ENCODE peak calls at places on chromosomes 2 and 18, in ten cellular contexts. V is dorsolateral prefrontal cortex; A is tibial artery; Z is fibroblast of mammary gland; J is heart right ventricle; X is pancreas; Y is CD8-positive, alpha-beta T cell; B is foreskin fibroblast; I is fibroblast of lung; T is psoas muscle. S is an unnamed sample.
A peak's percentile ranks its signal among the peaks of the same experiment; 100 is the strongest.

GRCh38 chr2:215790548-215791421 is 222.6 kb downstream of the MREG start:
- DNase-seq in I (no peak), A (no peak), J (no peak), V (no peak), X (no peak), B (no peak), Y (no peak), Z (no peak), T (no peak), S (no peak)

GRCh38 chr18:9117980-9118841 is 15.7 kb downstream of the NDUFV2 start:
- DNase-seq in Y (no peak), J (no peak), B (no peak), V (no peak), I (peak; percentile 38), A (no peak), Z (no peak), X (no peak), T (no peak), S (no peak)

GRCh38 chr18:51168031-51168742 is 29.3 kb downstream of the MEX3C start:
- DNase-seq in Z (no peak), V (no peak), I (no peak), J (no peak), X (no peak), T (no peak), B (no peak), A (no peak), Y (no peak), S (no peak)

GRCh38 chr2:145075454-145076062 is 555.6 kb upstream of the ZEB2 start:
- DNase-seq in B (no peak), J (no peak), V (no peak), I (no peak), X (no peak), Z (no peak), A (no peak), T (no peak), Y (no peak), S (no peak)

GRCh38 chr2:239832101-239832994 is 192.8 kb downstream of the NDUFA10 start:
- DNase-seq in A (peak; percentile 44), T (peak; percentile 24), J (no peak), Z (no peak), B (no peak), X (no peak), Y (no peak), V (peak; percentile 18), I (no peak), S (no peak)

GRCh38 chr2:111706481-111707001 is 177.5 kb downstream of the ANAPC1 start:
- DNase-seq in J (no peak), V (no peak), B (no peak), I (no peak), X (no peak), Z (no peak), T (no peak), Y (no peak), A (no peak), S (no peak)

GRCh38 chr2:9232886-9233285 is 26.3 kb downstream of the ASAP2 start:
- DNase-seq in V (no peak), A (no peak), J (no peak), T (no peak), I (no peak), B (no peak), X (no peak), Y (no peak), Z (no peak), S (peak; percentile 71)

GRCh38 chr2:165016772-165017411 is 61.6 kb upstream of the SLC38A11 start:
- DNase-seq in B (peak; percentile 52), A (no peak), J (no peak), V (peak; percentile 50), T (no peak), Y (no peak), X (no peak), I (peak; percentile 45), Z (peak; percentile 59), S (peak; percentile 57)

GRCh38 chr2:85185431-85185940 is 52.3 kb downstream of the TCF7L1 start:
- DNase-seq in I (no peak), A (no peak), Y (no peak), V (no peak), X (no peak), Z (no peak), T (no peak), B (no peak), J (no peak), S (no peak)

GRCh38 chr2:150178591-150178990 is 308.9 kb downstream of the RND3 start:
- DNase-seq in V (no peak), I (no peak), T (no peak), Y (no peak), B (no peak), Z (no peak), A (no peak), X (no peak), J (no peak), S (no peak)
- TF ChIP-seq CTCF in V (no peak), I (no peak), T (no peak), Y (no peak), B (no peak), Z (no peak), A (no peak), X (no peak), J (no peak), S (no peak)

GRCh38 chr2:213932-214693 is 49.7 kb downstream of the SH3YL1 start:
- DNase-seq in Y (no peak), X (no peak), B (no peak), V (no peak), A (no peak), Z (no peak), J (peak; percentile 34), I (no peak), T (no peak), S (no peak)
- H3K4me3 ChIP-seq in Y (no peak overlapping the region), X (no peak overlapping the region), B (no peak overlapping the region), V (no peak overlapping the region), A (peak overlapping the region; percentile 3), Z (no peak overlapping the region), J (no peak overlapping the region), I (no peak overlapping the region), T (peak overlapping the region; percentile 42), S (no peak overlapping the region)

GRCh38 chr2:134167015-134167414 is 86.9 kb upstream of the MGAT5 start:
- DNase-seq in Z (peak; percentile 40), B (no peak), V (no peak), T (no peak), J (no peak), I (peak; percentile 15), A (no peak), Y (no peak), X (no peak), S (peak; percentile 34)
- TF ChIP-seq CTCF in Z (no peak), B (no peak), V (no peak), T (no peak), J (no peak), I (no peak), A (no peak), Y (no peak), X (no peak), S (no peak)

GRCh38 chr2:136072616-136073015 is 45.3 kb downstream of the CXCR4 start:
- DNase-seq in X (no peak), J (no peak), I (no peak), A (no peak), V (no peak), T (no peak), B (no peak), Z (no peak), Y (no peak), S (no peak)
- H3K4me3 ChIP-seq in X (no peak overlapping the region), J (no peak overlapping the region), I (no peak overlapping the region), A (no peak overlapping the region), V (no peak overlapping the region), T (no peak overlapping the region), B (no peak overlapping the region), Z (no peak overlapping the region), Y (no peak overlapping the region), S (no peak overlapping the region)

GRCh38 chr2:7571701-7572100 is 654.5 kb downstream of the RNF144A start:
- DNase-seq in Y (no peak), T (no peak), A (no peak), B (no peak), X (no peak), I (no peak), J (no peak), Z (no peak), V (no peak), S (no peak)

GRCh38 chr2:7570247-7570646 is 653.0 kb downstream of the RNF144A start:
- DNase-seq in A (no peak), Y (no peak), I (no peak), Z (no peak), B (no peak), X (no peak), J (no peak), T (no peak), V (no peak), S (no peak)

GRCh38 chr2:7572460-7572859 is 655.2 kb downstream of the RNF144A start:
- DNase-seq in T (no peak), B (no peak), J (no peak), X (no peak), I (no peak), Z (no peak), V (no peak), Y (peak; percentile 36), A (no peak), S (no peak)

GRCh38 chr2:7566382-7566881 is 649.2 kb downstream of the RNF144A start:
- DNase-seq in I (no peak), T (no peak), J (no peak), Z (no peak), B (no peak), X (no peak), V (no peak), Y (no peak), A (no peak), S (no peak)

GRCh38 chr2:7567646-7568045 is 650.4 kb downstream of the RNF144A start:
- DNase-seq in X (no peak), V (no peak), I (no peak), B (no peak), T (no peak), J (no peak), Y (peak; percentile 56), Z (no peak), A (no peak), S (no peak)
- TF ChIP-seq CTCF in X (no peak), V (no peak), I (no peak), B (no peak), T (no peak), J (no peak), Y (no peak), Z (no peak), A (no peak), S (no peak)

DNA sequence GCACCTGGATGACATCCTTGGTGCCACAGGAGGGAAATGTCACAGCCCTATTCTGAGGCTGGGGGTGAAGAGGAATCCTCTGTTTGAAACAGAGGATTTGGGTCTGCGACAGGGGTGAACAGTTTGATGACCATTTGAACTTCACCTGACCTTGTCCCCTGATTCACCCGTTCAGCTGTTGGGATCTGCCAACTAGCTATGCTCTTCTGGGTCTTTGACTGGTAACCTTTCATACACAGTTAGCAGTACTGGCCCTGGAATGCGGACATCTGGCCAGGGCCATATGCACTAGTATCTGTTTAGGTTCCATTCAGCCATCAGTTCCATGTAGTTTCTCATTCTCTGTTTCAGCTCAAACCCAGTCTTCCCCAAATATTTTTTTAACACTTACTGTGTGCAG is 72.6 kb upstream of the MCFD2 start:
- DNase-seq in Y (no peak), Z (no peak), I (no peak), A (no peak), B (no peak), X (no peak), T (no peak), V (no peak), J (no peak), S (no peak)
- H3K4me3 ChIP-seq in Y (no peak overlapping the region), Z (no peak overlapping the region), I (no peak overlapping the region), A (no peak overlapping the region), B (no peak overlapping the region), X (no peak overlapping the region), T (no peak overlapping the region), V (no peak overlapping the region), J (no peak overlapping the region), S (no peak overlapping the region)

GRCh38 chr2:236167297-236168109 is 683 bp downstream of the GBX2 start:
- DNase-seq in J (no peak), V (no peak), I (peak; percentile 20), B (peak; percentile 24), X (no peak), Y (no peak), T (no peak), Z (peak; percentile 45), A (no peak), S (peak; percentile 55)
- TF ChIP-seq CTCF in J (peak; percentile 7), V (peak; percentile 31), I (peak; percentile 17), B (peak; percentile 27), X (no peak), Y (no peak), T (peak; percentile 1), Z (no peak), A (no peak), S (peak; percentile 19)

S was measured in astrocyte of the spinal cord.